ENCODE peak calls at places on chromosome 19, in six cellular contexts. One of them, this sample, is unnamed.

GRCh38 chr19:48975947-48976847 is 11.1 kb downstream of the FTL start:
- DNase-seq in neuronal stem cell: no peak
- DNase-seq in IMR-90: no peak
- DNase-seq in mesendoderm: peak; percentile 75
- DNase-seq in H1: peak; percentile 72
- DNase-seq in mesenchymal stem cell: peak; percentile 50
- DNase-seq in this sample: no peak

GRCh38 chr19:37333457-37333856 is 37.4 kb upstream of the ZNF527 start:
- DNase-seq in mesendoderm: peak; percentile 54
- DNase-seq in IMR-90: no peak
- DNase-seq in neuronal stem cell: no peak
- DNase-seq in H1: no peak
- DNase-seq in mesenchymal stem cell: peak; percentile 53
- DNase-seq in this sample: no peak

GRCh38 chr19:15587663-15588062 is 27.4 kb upstream of the CYP4F8 start:
- DNase-seq in mesendoderm: no peak
- DNase-seq in mesenchymal stem cell: no peak
- DNase-seq in H1: no peak
- DNase-seq in neuronal stem cell: no peak
- DNase-seq in IMR-90: no peak
- DNase-seq in this sample: no peak

GRCh38 chr19:57056972-57057371 is 62.8 kb upstream of the USP29 start:
- DNase-seq in mesendoderm: no peak
- DNase-seq in mesenchymal stem cell: no peak
- DNase-seq in neuronal stem cell: no peak
- DNase-seq in H1: no peak
- DNase-seq in IMR-90: peak; percentile 11
- DNase-seq in this sample: no peak

GRCh38 chr19:32662186-32662585 is 12.8 kb downstream of the ANKRD27 start:
- DNase-seq in neuronal stem cell: no peak
- DNase-seq in IMR-90: peak; percentile 58
- DNase-seq in mesenchymal stem cell: peak; percentile 21
- DNase-seq in mesendoderm: no peak
- DNase-seq in H1: no peak
- DNase-seq in this sample: no peak

GRCh38 chr19:17623224-17623935 is 64.8 kb downstream of the UNC13A start:
- DNase-seq in mesendoderm: no peak
- DNase-seq in H1: no peak
- DNase-seq in neuronal stem cell: no peak
- DNase-seq in IMR-90: no peak
- DNase-seq in mesenchymal stem cell: no peak
- DNase-seq in this sample: no peak

GRCh38 chr19:49425922-49426592 is 869 bp downstream of the GFY start:
- DNase-seq in neuronal stem cell: no peak
- DNase-seq in H1: peak; percentile 100
- DNase-seq in IMR-90: no peak
- DNase-seq in mesendoderm: peak; percentile 71
- DNase-seq in mesenchymal stem cell: no peak
- DNase-seq in this sample: peak; percentile 96

GRCh38 chr19:39390460-39390758 is 497 bp downstream of the PAF1 start:
- DNase-seq in neuronal stem cell: no peak
- DNase-seq in H1: no peak
- DNase-seq in mesendoderm: no peak
- DNase-seq in mesenchymal stem cell: no peak
- DNase-seq in IMR-90: no peak
- DNase-seq in this sample: no peak

GRCh38 chr19:17967258-17968051 is 548 bp downstream of the KCNN1 start:
- DNase-seq in mesendoderm: no peak
- DNase-seq in mesenchymal stem cell: no peak
- DNase-seq in H1: peak; percentile 57
- DNase-seq in IMR-90: no peak
- DNase-seq in neuronal stem cell: no peak
- DNase-seq in this sample: no peak

GRCh38 chr19:43872547-43873336 is 45.6 kb downstream of the ZNF283 start:
- DNase-seq in H1: no peak
- DNase-seq in IMR-90: no peak
- DNase-seq in neuronal stem cell: no peak
- DNase-seq in mesendoderm: peak; percentile 55
- DNase-seq in mesenchymal stem cell: peak; percentile 8
- DNase-seq in this sample: no peak

GRCh38 chr19:23415561-23416191 is 20.4 kb upstream of the ZNF91 start:
- DNase-seq in IMR-90: no peak
- DNase-seq in neuronal stem cell: peak; percentile 84
- DNase-seq in H1: peak; percentile 89
- DNase-seq in mesendoderm: peak; percentile 97
- DNase-seq in mesenchymal stem cell: peak; percentile 6
- DNase-seq in this sample: peak; percentile 95

GRCh38 chr19:18385675-18386542 is at the start of gene GDF15:
- DNase-seq in IMR-90: peak; percentile 87
- DNase-seq in H1: peak; percentile 90
- DNase-seq in neuronal stem cell: no peak
- DNase-seq in mesenchymal stem cell: peak; percentile 91
- DNase-seq in mesendoderm: peak; percentile 66
- DNase-seq in this sample: peak; percentile 94

GRCh38 chr19:17125052-17125727 is 49.6 kb downstream of the MYO9B start:
- DNase-seq in H1: no peak
- DNase-seq in IMR-90: peak; percentile 34
- DNase-seq in neuronal stem cell: no peak
- DNase-seq in mesendoderm: no peak
- DNase-seq in mesenchymal stem cell: no peak
- DNase-seq in this sample: no peak

GRCh38 chr19:49331616-49332055 is 3.6 kb upstream of the CD37 start:
- DNase-seq in H1: no peak
- DNase-seq in mesendoderm: peak; percentile 82
- DNase-seq in IMR-90: peak; percentile 57
- DNase-seq in mesenchymal stem cell: peak; percentile 44
- DNase-seq in neuronal stem cell: no peak
- DNase-seq in this sample: peak; percentile 71

GRCh38 chr19:15371786-15372380 is 7.7 kb downstream of the AKAP8 start:
- DNase-seq in H1: no peak
- DNase-seq in mesenchymal stem cell: no peak
- DNase-seq in mesendoderm: no peak
- DNase-seq in IMR-90: no peak
- DNase-seq in neuronal stem cell: no peak
- DNase-seq in this sample: no peak

GRCh38 chr19:54448037-54448773 is 794 bp upstream of the LENG8 start:
- DNase-seq in mesendoderm: peak; percentile 82
- DNase-seq in H1: peak; percentile 62
- DNase-seq in IMR-90: peak; percentile 68
- DNase-seq in neuronal stem cell: no peak
- DNase-seq in mesenchymal stem cell: peak; percentile 88
- DNase-seq in this sample: peak; percentile 58

GRCh38 chr19:53989600-53990533 is 1.6 kb upstream of the CACNG6 start:
- DNase-seq in mesenchymal stem cell: no peak
- DNase-seq in mesendoderm: no peak
- DNase-seq in IMR-90: no peak
- DNase-seq in neuronal stem cell: no peak
- DNase-seq in H1: no peak
- DNase-seq in this sample: no peak

GRCh38 chr19:13859361-13859880 is 17.5 kb upstream of the NANOS3 start:
- DNase-seq in H1: no peak
- DNase-seq in mesendoderm: peak; percentile 71
- DNase-seq in neuronal stem cell: no peak
- DNase-seq in mesenchymal stem cell: peak; percentile 66
- DNase-seq in IMR-90: peak; percentile 58
- DNase-seq in this sample: no peak

GRCh38 chr19:50427997-50428425 is 4.7 kb upstream of the MYBPC2 start:
- DNase-seq in neuronal stem cell: no peak
- DNase-seq in IMR-90: peak; percentile 69
- DNase-seq in mesenchymal stem cell: peak; percentile 72
- DNase-seq in H1: peak; percentile 84
- DNase-seq in mesendoderm: peak; percentile 68
- DNase-seq in this sample: peak; percentile 85
- H2BK15ac ChIP-seq in neuronal stem cell: peak overlapping the region; percentile 94
- H2BK15ac ChIP-seq in IMR-90: no peak overlapping the region
- H2BK15ac ChIP-seq in mesenchymal stem cell: no peak overlapping the region
- H2BK15ac ChIP-seq in H1: peak overlapping the region; percentile 29
- H2BK15ac ChIP-seq in mesendoderm: no peak overlapping the region
- H2BK15ac ChIP-seq in this sample: no peak overlapping the region

GRCh38 chr19:8445488-8446001 is 770 bp downstream of the HNRNPM start:
- DNase-seq in neuronal stem cell: peak; percentile 20
- DNase-seq in H1: no peak
- DNase-seq in mesenchymal stem cell: peak; percentile 51
- DNase-seq in IMR-90: no peak
- DNase-seq in mesendoderm: peak; percentile 54
- DNase-seq in this sample: no peak
- H2BK15ac ChIP-seq in neuronal stem cell: peak overlapping the region; percentile 90
- H2BK15ac ChIP-seq in H1: no peak overlapping the region
- H2BK15ac ChIP-seq in mesenchymal stem cell: no peak overlapping the region
- H2BK15ac ChIP-seq in IMR-90: no peak overlapping the region
- H2BK15ac ChIP-seq in mesendoderm: no peak overlapping the region
- H2BK15ac ChIP-seq in this sample: no peak overlapping the region

GRCh38 chr19:50870417-50871089 is 2.7 kb upstream of the KLK2 start:
- DNase-seq in H1: peak; percentile 52
- DNase-seq in mesenchymal stem cell: no peak
- DNase-seq in IMR-90: peak; percentile 3
- DNase-seq in mesendoderm: no peak
- DNase-seq in neuronal stem cell: no peak
- DNase-seq in this sample: peak; percentile 71
- H2BK15ac ChIP-seq in H1: no peak overlapping the region
- H2BK15ac ChIP-seq in mesenchymal stem cell: no peak overlapping the region
- H2BK15ac ChIP-seq in IMR-90: no peak overlapping the region
- H2BK15ac ChIP-seq in mesendoderm: no peak overlapping the region
- H2BK15ac ChIP-seq in neuronal stem cell: no peak overlapping the region
- H2BK15ac ChIP-seq in this sample: no peak overlapping the region

GRCh38 chr19:50708179-50708879 is 11.3 kb downstream of the SHANK1 start:
- DNase-seq in neuronal stem cell: no peak
- DNase-seq in mesenchymal stem cell: no peak
- DNase-seq in mesendoderm: no peak
- DNase-seq in H1: no peak
- DNase-seq in IMR-90: peak; percentile 30
- DNase-seq in this sample: no peak
- H2BK15ac ChIP-seq in neuronal stem cell: no peak overlapping the region
- H2BK15ac ChIP-seq in mesenchymal stem cell: no peak overlapping the region
- H2BK15ac ChIP-seq in mesendoderm: no peak overlapping the region
- H2BK15ac ChIP-seq in H1: no peak overlapping the region
- H2BK15ac ChIP-seq in IMR-90: no peak overlapping the region
- H2BK15ac ChIP-seq in this sample: no peak overlapping the region

DNA sequence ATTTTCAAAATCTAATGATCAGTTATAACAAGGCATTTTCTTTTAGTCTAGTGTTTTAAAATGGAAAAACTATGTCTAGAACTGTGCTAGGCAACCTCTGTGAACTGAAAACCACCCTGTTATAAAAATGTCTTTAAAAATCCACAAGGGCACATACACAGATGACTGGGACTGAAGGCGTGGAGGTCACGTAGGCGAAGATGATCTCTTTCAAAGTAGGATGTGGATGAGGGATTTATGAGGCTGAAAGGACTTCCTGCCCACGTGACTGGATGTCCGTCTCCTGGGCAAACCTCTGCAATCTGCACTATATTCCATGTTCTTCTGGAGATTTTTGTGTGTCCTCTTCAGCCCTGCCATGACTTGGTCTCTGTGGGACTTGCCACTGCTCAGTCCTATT is 84.2 kb upstream of the ZNF536 start:
- DNase-seq in mesendoderm: no peak
- DNase-seq in IMR-90: no peak
- DNase-seq in neuronal stem cell: no peak
- DNase-seq in H1: no peak
- DNase-seq in mesenchymal stem cell: no peak
- DNase-seq in this sample: no peak
- H2BK15ac ChIP-seq in mesendoderm: no peak overlapping the region
- H2BK15ac ChIP-seq in IMR-90: no peak overlapping the region
- H2BK15ac ChIP-seq in neuronal stem cell: no peak overlapping the region
- H2BK15ac ChIP-seq in H1: no peak overlapping the region
- H2BK15ac ChIP-seq in mesenchymal stem cell: no peak overlapping the region
- H2BK15ac ChIP-seq in this sample: no peak overlapping the region

DNA sequence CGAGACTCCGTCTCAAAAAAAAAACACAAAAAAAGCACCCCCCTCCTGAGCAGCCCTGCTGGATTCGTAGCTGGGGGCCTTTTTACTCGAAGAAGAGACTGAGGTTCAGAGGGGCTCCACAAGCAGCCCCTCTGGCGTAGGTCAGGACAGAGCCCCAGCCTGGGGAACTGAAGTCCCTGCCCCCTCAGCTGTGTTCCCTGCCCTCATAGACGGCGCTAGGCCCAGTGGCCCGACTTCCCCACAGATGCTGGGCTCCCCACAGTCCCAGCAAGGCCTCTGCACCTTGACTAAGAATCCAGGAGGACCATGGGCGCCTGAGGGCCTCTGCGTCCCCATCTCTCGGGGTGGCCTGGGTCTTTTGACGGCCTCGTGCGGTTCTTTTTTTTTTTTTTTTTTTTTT is 1.1 kb upstream of the MISP start:
- DNase-seq in neuronal stem cell: no peak
- DNase-seq in mesendoderm: no peak
- DNase-seq in H1: no peak
- DNase-seq in IMR-90: no peak
- DNase-seq in mesenchymal stem cell: no peak
- DNase-seq in this sample: no peak
- H2BK15ac ChIP-seq in neuronal stem cell: no peak overlapping the region
- H2BK15ac ChIP-seq in mesendoderm: no peak overlapping the region
- H2BK15ac ChIP-seq in H1: no peak overlapping the region
- H2BK15ac ChIP-seq in IMR-90: no peak overlapping the region
- H2BK15ac ChIP-seq in mesenchymal stem cell: no peak overlapping the region
- H2BK15ac ChIP-seq in this sample: no peak overlapping the region

DNA sequence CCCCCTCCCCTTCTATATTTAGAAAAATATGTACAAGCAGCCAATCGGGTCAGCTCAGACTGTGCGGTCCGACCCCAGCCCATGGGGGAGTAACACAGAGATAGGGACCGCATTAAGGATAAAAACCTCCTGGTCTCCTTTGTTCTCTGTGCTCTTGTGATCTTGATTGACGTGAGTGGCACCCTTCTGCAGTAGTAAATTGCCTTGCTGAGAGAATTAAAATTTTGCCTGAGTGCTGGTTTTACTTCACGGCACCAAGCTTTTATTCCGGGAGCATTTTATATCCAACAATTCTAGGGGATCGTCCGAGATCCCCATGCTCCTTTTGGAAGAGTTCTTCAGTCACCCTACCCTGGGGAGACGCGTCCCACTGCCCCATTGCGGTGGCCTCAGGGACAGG is 7.0 kb upstream of the ZNF69 start:
- DNase-seq in mesenchymal stem cell: no peak
- DNase-seq in H1: no peak
- DNase-seq in IMR-90: no peak
- DNase-seq in mesendoderm: no peak
- DNase-seq in neuronal stem cell: no peak
- DNase-seq in this sample: no peak
- H2BK15ac ChIP-seq in mesenchymal stem cell: no peak overlapping the region
- H2BK15ac ChIP-seq in H1: no peak overlapping the region
- H2BK15ac ChIP-seq in IMR-90: no peak overlapping the region
- H2BK15ac ChIP-seq in mesendoderm: no peak overlapping the region
- H2BK15ac ChIP-seq in neuronal stem cell: no peak overlapping the region
- H2BK15ac ChIP-seq in this sample: no peak overlapping the region

GRCh38 chr19:7806234-7806633 is 23.8 kb upstream of the EVI5L start:
- DNase-seq in mesenchymal stem cell: no peak
- DNase-seq in H1: no peak
- DNase-seq in IMR-90: no peak
- DNase-seq in mesendoderm: no peak
- DNase-seq in neuronal stem cell: no peak
- DNase-seq in this sample: no peak
- H2BK15ac ChIP-seq in mesenchymal stem cell: no peak overlapping the region
- H2BK15ac ChIP-seq in H1: no peak overlapping the region
- H2BK15ac ChIP-seq in IMR-90: no peak overlapping the region
- H2BK15ac ChIP-seq in mesendoderm: no peak overlapping the region
- H2BK15ac ChIP-seq in neuronal stem cell: no peak overlapping the region
- H2BK15ac ChIP-seq in this sample: no peak overlapping the region

GRCh38 chr19:30479231-30479630 is 107.0 kb downstream of the ZNF536 start:
- DNase-seq in mesenchymal stem cell: no peak
- DNase-seq in neuronal stem cell: no peak
- DNase-seq in IMR-90: no peak
- DNase-seq in H1: no peak
- DNase-seq in mesendoderm: no peak
- DNase-seq in this sample: no peak
- H2BK15ac ChIP-seq in mesenchymal stem cell: no peak overlapping the region
- H2BK15ac ChIP-seq in neuronal stem cell: no peak overlapping the region
- H2BK15ac ChIP-seq in IMR-90: no peak overlapping the region
- H2BK15ac ChIP-seq in H1: no peak overlapping the region
- H2BK15ac ChIP-seq in mesendoderm: no peak overlapping the region
- H2BK15ac ChIP-seq in this sample: no peak overlapping the region

GRCh38 chr19:10295847-10296591 is 6.3 kb downstream of the ICAM5 start:
- DNase-seq in H1: peak; percentile 75
- DNase-seq in mesenchymal stem cell: no peak
- DNase-seq in mesendoderm: peak; percentile 37
- DNase-seq in neuronal stem cell: no peak
- DNase-seq in IMR-90: no peak
- DNase-seq in this sample: peak; percentile 57
- H2BK15ac ChIP-seq in H1: no peak overlapping the region
- H2BK15ac ChIP-seq in mesenchymal stem cell: peak overlapping the region; percentile 60
- H2BK15ac ChIP-seq in mesendoderm: no peak overlapping the region
- H2BK15ac ChIP-seq in neuronal stem cell: no peak overlapping the region
- H2BK15ac ChIP-seq in IMR-90: no peak overlapping the region
- H2BK15ac ChIP-seq in this sample: no peak overlapping the region